ENCODE peak calls at places on chromosome 20, in eight cellular contexts. One of them, this sample, is unnamed.

GRCh38 chr20:60977896-60978295 is 274.2 kb upstream of the CDH4 start:
- DNase-seq in HCT116: no peak
- DNase-seq in osteoblast: no peak
- DNase-seq in fibroblast of pulmonary artery: no peak
- DNase-seq in fibroblast of mammary gland: no peak
- DNase-seq in stomach: no peak
- DNase-seq in CD8-positive, alpha-beta T cell: no peak
- DNase-seq in IMR-90: no peak
- DNase-seq in this sample: no peak

GRCh38 chr20:58652606-58653303 is 1.7 kb downstream of the STX16 start:
- DNase-seq in HCT116: no peak
- DNase-seq in CD8-positive, alpha-beta T cell: no peak
- DNase-seq in fibroblast of mammary gland: no peak
- DNase-seq in fibroblast of pulmonary artery: no peak
- DNase-seq in osteoblast: no peak
- DNase-seq in stomach: no peak
- DNase-seq in IMR-90: no peak
- DNase-seq in this sample: no peak

GRCh38 chr20:23198815-23199214 is 112.7 kb upstream of the CD93 start:
- DNase-seq in HCT116: no peak
- DNase-seq in osteoblast: no peak
- DNase-seq in fibroblast of mammary gland: no peak
- DNase-seq in fibroblast of pulmonary artery: no peak
- DNase-seq in stomach: no peak
- DNase-seq in CD8-positive, alpha-beta T cell: no peak
- DNase-seq in IMR-90: no peak
- DNase-seq in this sample: no peak

GRCh38 chr20:9141916-9142315 is 73.0 kb downstream of the PLCB4 start:
- DNase-seq in fibroblast of mammary gland: no peak
- DNase-seq in IMR-90: no peak
- DNase-seq in stomach: no peak
- DNase-seq in osteoblast: no peak
- DNase-seq in fibroblast of pulmonary artery: no peak
- DNase-seq in CD8-positive, alpha-beta T cell: no peak
- DNase-seq in HCT116: no peak
- DNase-seq in this sample: no peak

GRCh38 chr20:59165794-59166709 is 2.4 kb downstream of the ZNF831 start:
- DNase-seq in osteoblast: no peak
- DNase-seq in CD8-positive, alpha-beta T cell: peak
- DNase-seq in IMR-90: no peak
- DNase-seq in stomach: no peak
- DNase-seq in fibroblast of pulmonary artery: no peak
- DNase-seq in HCT116: no peak
- DNase-seq in fibroblast of mammary gland: no peak
- DNase-seq in this sample: no peak

GRCh38 chr20:44433751-44434538 is 41.7 kb upstream of the TTPAL start:
- DNase-seq in fibroblast of mammary gland: no peak
- DNase-seq in HCT116: no peak
- DNase-seq in IMR-90: no peak
- DNase-seq in CD8-positive, alpha-beta T cell: no peak
- DNase-seq in stomach: no peak
- DNase-seq in osteoblast: no peak
- DNase-seq in fibroblast of pulmonary artery: no peak
- DNase-seq in this sample: no peak

GRCh38 chr20:51037499-51038110 is 14.7 kb upstream of the KCNG1 start:
- DNase-seq in fibroblast of pulmonary artery: no peak
- DNase-seq in fibroblast of mammary gland: no peak
- DNase-seq in IMR-90: no peak
- DNase-seq in HCT116: no peak
- DNase-seq in CD8-positive, alpha-beta T cell: no peak
- DNase-seq in osteoblast: no peak
- DNase-seq in stomach: no peak
- DNase-seq in this sample: no peak

GRCh38 chr20:20547221-20547875 is 165.1 kb downstream of the RALGAPA2 start:
- DNase-seq in HCT116: no peak
- DNase-seq in fibroblast of pulmonary artery: peak
- DNase-seq in IMR-90: peak
- DNase-seq in fibroblast of mammary gland: peak
- DNase-seq in CD8-positive, alpha-beta T cell: no peak
- DNase-seq in osteoblast: no peak
- DNase-seq in stomach: no peak
- DNase-seq in this sample: no peak

GRCh38 chr20:5000263-5001173 is 792 bp downstream of the SLC23A2 start:
- DNase-seq in osteoblast: peak
- DNase-seq in IMR-90: peak
- DNase-seq in stomach: peak
- DNase-seq in HCT116: no peak
- DNase-seq in CD8-positive, alpha-beta T cell: peak
- DNase-seq in fibroblast of mammary gland: peak
- DNase-seq in fibroblast of pulmonary artery: no peak
- DNase-seq in this sample: no peak

GRCh38 chr20:48006036-48006833 is 221.0 kb upstream of the SULF2 start:
- DNase-seq in fibroblast of mammary gland: no peak
- DNase-seq in HCT116: no peak
- DNase-seq in osteoblast: no peak
- DNase-seq in CD8-positive, alpha-beta T cell: no peak
- DNase-seq in IMR-90: no peak
- DNase-seq in fibroblast of pulmonary artery: no peak
- DNase-seq in stomach: no peak
- DNase-seq in this sample: no peak
- TF ChIP-seq CTCF in fibroblast of mammary gland: no peak
- TF ChIP-seq CTCF in HCT116: no peak
- TF ChIP-seq CTCF in osteoblast: no peak
- TF ChIP-seq CTCF in CD8-positive, alpha-beta T cell: no peak
- TF ChIP-seq CTCF in IMR-90: no peak
- TF ChIP-seq CTCF in fibroblast of pulmonary artery: no peak
- TF ChIP-seq CTCF in stomach: no peak
- TF ChIP-seq CTCF in this sample: no peak

DNA sequence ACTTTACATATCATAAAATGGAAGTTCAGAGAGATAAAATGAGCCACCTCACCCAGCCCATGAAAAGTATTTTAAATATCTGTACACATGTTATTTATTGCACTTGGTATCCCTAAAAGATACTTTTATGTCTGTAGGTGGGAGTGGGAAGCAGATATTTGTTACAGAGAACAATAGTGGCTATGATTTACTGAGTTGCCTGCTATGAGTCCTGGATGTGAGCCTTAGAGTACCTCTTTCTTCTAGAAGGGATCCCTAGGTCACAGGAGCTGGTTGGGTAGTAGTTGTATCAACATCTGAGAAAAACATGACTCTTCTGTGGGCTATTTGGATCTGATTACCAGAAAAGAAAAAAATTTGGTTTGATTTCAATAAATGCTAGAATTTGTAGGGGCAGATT is 52.5 kb upstream of the EIF2S2 start:
- DNase-seq in fibroblast of pulmonary artery: no peak
- DNase-seq in osteoblast: no peak
- DNase-seq in CD8-positive, alpha-beta T cell: no peak
- DNase-seq in IMR-90: no peak
- DNase-seq in HCT116: no peak
- DNase-seq in fibroblast of mammary gland: no peak
- DNase-seq in stomach: no peak
- DNase-seq in this sample: no peak
- H3K4me3 ChIP-seq in fibroblast of pulmonary artery: no peak
- H3K4me3 ChIP-seq in osteoblast: no peak
- H3K4me3 ChIP-seq in CD8-positive, alpha-beta T cell: no peak
- H3K4me3 ChIP-seq in IMR-90: no peak
- H3K4me3 ChIP-seq in HCT116: no peak
- H3K4me3 ChIP-seq in fibroblast of mammary gland: no peak
- H3K4me3 ChIP-seq in stomach: no peak
- H3K4me3 ChIP-seq in this sample: no peak

GRCh38 chr20:38585404-38586180 is 4.6 kb downstream of the ADIG start:
- DNase-seq in fibroblast of pulmonary artery: no peak
- DNase-seq in HCT116: no peak
- DNase-seq in fibroblast of mammary gland: no peak
- DNase-seq in CD8-positive, alpha-beta T cell: no peak
- DNase-seq in IMR-90: no peak
- DNase-seq in osteoblast: no peak
- DNase-seq in stomach: no peak
- DNase-seq in this sample: no peak

GRCh38 chr20:38588303-38588702 is 7.3 kb downstream of the ADIG start:
- DNase-seq in fibroblast of mammary gland: no peak
- DNase-seq in IMR-90: no peak
- DNase-seq in HCT116: no peak
- DNase-seq in osteoblast: no peak
- DNase-seq in stomach: no peak
- DNase-seq in CD8-positive, alpha-beta T cell: no peak
- DNase-seq in fibroblast of pulmonary artery: no peak
- DNase-seq in this sample: no peak

GRCh38 chr20:38589351-38589750 is 8.4 kb downstream of the ADIG start:
- DNase-seq in CD8-positive, alpha-beta T cell: no peak
- DNase-seq in fibroblast of pulmonary artery: no peak
- DNase-seq in HCT116: no peak
- DNase-seq in IMR-90: no peak
- DNase-seq in osteoblast: no peak
- DNase-seq in stomach: no peak
- DNase-seq in fibroblast of mammary gland: no peak
- DNase-seq in this sample: no peak

GRCh38 chr20:38583306-38583705 is 2.3 kb downstream of the ADIG start:
- DNase-seq in fibroblast of pulmonary artery: no peak
- DNase-seq in HCT116: no peak
- DNase-seq in fibroblast of mammary gland: no peak
- DNase-seq in stomach: no peak
- DNase-seq in IMR-90: no peak
- DNase-seq in CD8-positive, alpha-beta T cell: no peak
- DNase-seq in osteoblast: no peak
- DNase-seq in this sample: no peak

DNA sequence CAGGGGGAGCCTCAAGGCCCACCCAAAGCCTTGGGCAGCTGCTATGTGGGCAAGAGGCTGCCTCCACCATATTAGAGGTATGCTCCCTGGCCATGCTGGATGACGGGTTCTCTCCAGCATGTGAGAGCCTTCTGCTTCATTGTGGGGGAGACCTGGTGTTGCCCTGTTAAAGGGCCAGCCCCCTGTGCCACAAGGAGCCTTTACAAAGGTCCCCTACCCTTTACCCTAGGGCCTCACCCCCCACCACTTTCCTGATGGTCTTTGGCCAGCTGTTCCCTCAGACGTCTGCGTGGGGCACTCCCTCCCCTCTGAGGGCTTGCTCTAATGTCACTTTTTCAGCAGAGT is 5.2 kb downstream of the ADIG start:
- DNase-seq in fibroblast of mammary gland: no peak
- DNase-seq in fibroblast of pulmonary artery: no peak
- DNase-seq in HCT116: no peak
- DNase-seq in stomach: no peak
- DNase-seq in CD8-positive, alpha-beta T cell: no peak
- DNase-seq in osteoblast: no peak
- DNase-seq in IMR-90: no peak
- DNase-seq in this sample: no peak
- TF ChIP-seq CTCF in fibroblast of mammary gland: no peak
- TF ChIP-seq CTCF in fibroblast of pulmonary artery: no peak
- TF ChIP-seq CTCF in HCT116: no peak
- TF ChIP-seq CTCF in stomach: no peak
- TF ChIP-seq CTCF in CD8-positive, alpha-beta T cell: no peak
- TF ChIP-seq CTCF in osteoblast: no peak
- TF ChIP-seq CTCF in IMR-90: no peak
- TF ChIP-seq CTCF in this sample: no peak

GRCh38 chr20:57244627-57245214 is 21.7 kb downstream of the BMP7 start:
- DNase-seq in CD8-positive, alpha-beta T cell: no peak
- DNase-seq in HCT116: no peak
- DNase-seq in fibroblast of mammary gland: no peak
- DNase-seq in fibroblast of pulmonary artery: no peak
- DNase-seq in stomach: no peak
- DNase-seq in IMR-90: no peak
- DNase-seq in osteoblast: no peak
- DNase-seq in this sample: no peak
- H3K4me3 ChIP-seq in CD8-positive, alpha-beta T cell: no peak
- H3K4me3 ChIP-seq in HCT116: no peak
- H3K4me3 ChIP-seq in fibroblast of mammary gland: no peak
- H3K4me3 ChIP-seq in fibroblast of pulmonary artery: no peak
- H3K4me3 ChIP-seq in stomach: no peak
- H3K4me3 ChIP-seq in IMR-90: no peak
- H3K4me3 ChIP-seq in osteoblast: no peak
- H3K4me3 ChIP-seq in this sample: no peak

GRCh38 chr20:49323622-49324238 is 45.9 kb upstream of the ZNFX1 start:
- DNase-seq in osteoblast: peak
- DNase-seq in IMR-90: peak
- DNase-seq in HCT116: peak
- DNase-seq in fibroblast of mammary gland: peak
- DNase-seq in stomach: no peak
- DNase-seq in CD8-positive, alpha-beta T cell: peak
- DNase-seq in fibroblast of pulmonary artery: peak
- DNase-seq in this sample: peak
- TF ChIP-seq CTCF in osteoblast: peak
- TF ChIP-seq CTCF in IMR-90: peak
- TF ChIP-seq CTCF in HCT116: peak
- TF ChIP-seq CTCF in fibroblast of mammary gland: peak
- TF ChIP-seq CTCF in stomach: peak
- TF ChIP-seq CTCF in CD8-positive, alpha-beta T cell: peak
- TF ChIP-seq CTCF in fibroblast of pulmonary artery: peak
- TF ChIP-seq CTCF in this sample: peak